ENCODE peak calls at places on chromosomes 6 and 20, in five cellular contexts. L is H1, W is HCT116, K is K562, J is SK-N-SH. T is an unnamed sample.

GRCh38 chr20:35907017-35907685 is 47.2 kb downstream of the SCAND1 start:
- DNase-seq in L (no peak), W (no peak), K (peak), J (no peak), T (no peak)

GRCh38 chr6:28449056-28449455 is 5.8 kb upstream of the ZSCAN23 start:
- DNase-seq in L (no peak), W (no peak), K (no peak), J (no peak), T (no peak)

GRCh38 chr20:45070932-45071632 is 29.8 kb downstream of the KCNS1 start:
- DNase-seq in L (no peak), W (no peak), K (peak), J (no peak), T (no peak)

GRCh38 chr6:162151050-162151658 is 576.4 kb downstream of the PRKN start:
- DNase-seq in L (no peak), W (no peak), K (no peak), J (no peak), T (no peak)

GRCh38 chr6:31122803-31123706 is 2.8 kb upstream of the CDSN start:
- DNase-seq in L (no peak), W (peak), K (peak), J (peak), T (no peak)

GRCh38 chr20:48478806-48479550 is 348.8 kb downstream of the PREX1 start:
- DNase-seq in L (no peak), W (no peak), K (no peak), J (no peak), T (no peak)

GRCh38 chr20:37519508-37520416 is 1.3 kb upstream of the NNAT start:
- DNase-seq in L (peak), W (no peak), K (no peak), J (peak), T (peak)

GRCh38 chr6:32947552-32948465 is 5.1 kb downstream of the HLA-DMA start:
- DNase-seq in L (peak), W (peak), K (peak), J (peak), T (peak)

GRCh38 chr6:134902907-134903306 is 47.0 kb downstream of the ALDH8A1 start:
- DNase-seq in L (no peak), W (no peak), K (no peak), J (no peak), T (no peak)

GRCh38 chr6:15430181-15430580 is 184.3 kb downstream of the JARID2 start:
- DNase-seq in L (no peak), W (no peak), K (no peak), J (no peak), T (no peak)

GRCh38 chr20:51500936-51501335 is 41.6 kb downstream of the NFATC2 start:
- DNase-seq in L (no peak), W (no peak), K (no peak), J (no peak), T (no peak)

GRCh38 chr6:94177429-94177828 is 758.1 kb upstream of the EPHA7 start:
- DNase-seq in L (no peak), W (no peak), K (no peak), J (no peak), T (no peak)

GRCh38 chr6:100846276-100846675 is 34.9 kb downstream of the ASCC3 start:
- DNase-seq in L (no peak), W (no peak), K (no peak), J (no peak), T (no peak)

GRCh38 chr20:62156592-62157386 is 13.2 kb downstream of the SS18L1 start:
- DNase-seq in L (peak), W (peak), K (peak), J (peak), T (peak)

GRCh38 chr20:11755071-11755881 is 162.4 kb upstream of the BTBD3 start:
- DNase-seq in L (no peak), W (no peak), K (no peak), J (no peak), T (peak)

GRCh38 chr6:146850238-146850896 is 251.6 kb downstream of the ADGB start:
- DNase-seq in L (no peak), W (no peak), K (no peak), J (no peak), T (no peak)

GRCh38 chr6:70112686-70113570 is 190.0 kb downstream of the COL9A1 start:
- DNase-seq in L (no peak), W (no peak), K (no peak), J (no peak), T (no peak)

GRCh38 chr6:107179004-107179403 is 63.7 kb upstream of the BEND3 start:
- DNase-seq in L (no peak), W (peak), K (peak), J (no peak), T (no peak)

GRCh38 chr20:63946986-63947637 is 9.1 kb downstream of the UCKL1 start:
- DNase-seq in L (no peak), W (no peak), K (no peak), J (no peak), T (no peak)

GRCh38 chr20:37986873-37987601 is 46.2 kb downstream of the TTI1 start:
- DNase-seq in L (no peak), W (no peak), K (no peak), J (peak), T (no peak)

GRCh38 chr6:27081931-27082330 is 165.6 kb upstream of the PRSS16 start:
- DNase-seq in L (no peak), W (no peak), K (no peak), J (no peak), T (peak)

GRCh38 chr20:43922614-43923013 is 8.0 kb downstream of the TOX2 start:
- DNase-seq in L (no peak), W (no peak), K (no peak), J (no peak), T (no peak)

GRCh38 chr6:75115501-75115900 is 90.4 kb downstream of the COL12A1 start:
- DNase-seq in L (no peak), W (no peak), K (no peak), J (no peak), T (peak)

GRCh38 chr6:46876126-46876525 is 45.6 kb downstream of the ADGRF5 start:
- DNase-seq in L (peak), W (peak), K (no peak), J (no peak), T (peak)

GRCh38 chr6:116144590-116144989 is 18.7 kb upstream of the COL10A1 start:
- DNase-seq in L (no peak), W (no peak), K (peak), J (no peak), T (no peak)

GRCh38 chr20:1979116-1979778 is 14.6 kb downstream of the PDYN start:
- DNase-seq in L (no peak), W (no peak), K (no peak), J (no peak), T (peak)

GRCh38 chr6:152859225-152859624 is 108.6 kb downstream of the VIP start:
- DNase-seq in L (no peak), W (no peak), K (no peak), J (no peak), T (no peak)

GRCh38 chr20:48763183-48764030 is 64.4 kb downstream of the PREX1 start:
- DNase-seq in L (no peak), W (no peak), K (no peak), J (no peak), T (no peak)

GRCh38 chr6:139644821-139645220 is 270.4 kb upstream of the CITED2 start:
- DNase-seq in L (no peak), W (no peak), K (no peak), J (no peak), T (no peak)

GRCh38 chr6:73521351-73522254 is 771 bp upstream of the EEF1A1 start:
- DNase-seq in L (peak), W (no peak), K (no peak), J (peak), T (peak)

GRCh38 chr6:46044876-46045617 is 29.4 kb upstream of the CLIC5 start:
- DNase-seq in L (no peak), W (peak), K (no peak), J (no peak), T (no peak)

GRCh38 chr6:73942581-73942980 is 246.6 kb downstream of the CD109 start:
- DNase-seq in L (no peak), W (peak), K (no peak), J (no peak), T (peak)

GRCh38 chr6:170176621-170177382 is 114.1 kb downstream of the DLL1 start:
- DNase-seq in L (peak), W (no peak), K (no peak), J (peak), T (no peak)

GRCh38 chr20:36574278-36575065 is 1.1 kb downstream of the TGIF2 start:
- DNase-seq in L (peak), W (no peak), K (peak), J (peak), T (peak)

GRCh38 chr6:106799008-106799952 is 169.9 kb downstream of the QRSL1 start:
- DNase-seq in L (no peak), W (no peak), K (no peak), J (no peak), T (peak)

GRCh38 chr6:74277749-74278148 is 581.7 kb downstream of the CD109 start:
- DNase-seq in L (no peak), W (no peak), K (no peak), J (peak), T (peak)

DNA sequence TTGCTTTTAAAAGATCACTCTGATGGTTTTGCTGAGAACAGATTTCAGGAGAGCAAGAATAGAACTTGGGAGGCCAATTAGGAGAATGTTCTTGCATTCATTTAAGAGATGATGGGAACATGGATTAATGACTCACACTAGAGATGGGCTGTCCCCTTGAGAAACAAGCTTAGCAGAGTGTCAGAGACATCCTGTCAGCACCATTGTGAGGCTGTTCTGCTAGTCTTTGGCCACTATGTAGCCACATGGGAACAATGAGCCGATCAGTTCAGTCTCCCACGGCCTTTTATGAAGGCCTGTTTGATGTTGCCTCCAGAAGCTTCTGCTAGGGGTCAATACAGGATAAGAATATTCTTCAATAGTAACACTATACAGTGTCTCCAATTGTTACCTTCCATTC is 113.0 kb upstream of the EYA4 start:
- DNase-seq in L (no peak), W (no peak), K (no peak), J (no peak), T (no peak)
- TF ChIP-seq JUND in L (no peak), W (no peak), K (no peak), J (no peak), T (no peak)

GRCh38 chr6:39093167-39093708 is 21.7 kb downstream of the SAYSD1 start:
- DNase-seq in L (no peak), W (no peak), K (no peak), J (no peak), T (no peak)
- TF ChIP-seq JUND in L (no peak), W (no peak), K (no peak), J (no peak), T (no peak)

GRCh38 chr6:165886169-165886568 is 223.1 kb upstream of the PDE10A start:
- DNase-seq in L (no peak), W (no peak), K (no peak), J (no peak), T (no peak)

GRCh38 chr6:165891320-165891719 is 228.3 kb upstream of the PDE10A start:
- DNase-seq in L (no peak), W (no peak), K (no peak), J (no peak), T (no peak)

GRCh38 chr6:165893431-165893830 is 230.4 kb upstream of the PDE10A start:
- DNase-seq in L (no peak), W (no peak), K (no peak), J (no peak), T (no peak)

GRCh38 chr6:165890404-165890735 is 227.3 kb upstream of the PDE10A start:
- DNase-seq in L (no peak), W (no peak), K (no peak), J (no peak), T (no peak)

GRCh38 chr6:165889636-165890403 is 226.8 kb upstream of the PDE10A start:
- DNase-seq in L (peak), W (peak), K (peak), J (peak), T (peak)
- TF ChIP-seq JUND in L (no peak), W (no peak), K (no peak), J (no peak), T (no peak)

GRCh38 chr6:18515767-18516166 is 128.6 kb downstream of the RNF144B start:
- DNase-seq in L (no peak), W (no peak), K (no peak), J (no peak), T (no peak)
- TF ChIP-seq JUND in L (no peak), W (no peak), K (no peak), J (no peak), T (no peak)

DNA sequence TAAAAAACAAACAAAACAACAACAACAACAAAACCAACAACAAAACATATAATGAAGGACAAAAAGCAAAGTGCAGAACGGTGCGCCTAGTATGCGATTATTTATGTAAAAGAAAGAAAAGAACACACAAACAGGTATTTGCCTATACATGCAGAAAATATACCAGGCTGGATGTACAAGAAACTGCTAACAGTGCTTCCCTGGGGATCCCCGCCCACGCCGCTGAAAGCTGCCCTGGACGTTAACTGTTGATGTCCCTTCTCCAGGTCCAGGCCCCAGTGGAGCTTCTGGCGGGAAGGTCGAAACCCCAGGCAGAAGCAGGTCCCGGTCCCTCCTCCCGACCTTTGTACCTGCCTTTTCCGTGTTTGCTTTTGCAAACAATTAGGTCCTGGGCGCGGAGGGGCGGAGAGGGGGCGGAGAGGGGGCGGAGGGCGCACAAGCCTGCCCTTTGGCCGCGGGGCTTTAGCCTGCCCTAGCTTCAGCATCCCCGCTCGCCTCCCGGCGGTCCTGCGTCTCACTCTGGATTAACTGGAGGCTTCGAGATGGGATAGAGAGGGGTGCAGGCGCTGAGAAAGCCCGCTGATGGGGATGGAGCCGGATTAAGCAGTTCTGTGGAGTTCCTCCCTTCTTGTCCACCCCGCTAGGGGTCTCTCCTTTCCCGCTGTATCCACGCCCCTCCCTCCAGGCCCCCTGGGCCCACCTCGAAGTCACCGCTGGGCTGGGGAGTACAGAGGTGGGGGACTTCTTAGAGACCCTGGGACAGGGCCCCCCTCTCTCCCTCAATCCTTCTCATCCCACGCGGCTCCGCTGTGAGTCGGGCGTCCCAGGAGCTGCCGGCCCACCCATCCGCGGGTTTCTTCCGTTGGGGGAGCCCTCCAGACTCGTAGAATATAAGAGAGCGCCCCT is 8.2 kb upstream of the AHCY start:
- DNase-seq in L (peak), W (no peak), K (no peak), J (no peak), T (no peak)
- TF ChIP-seq JUND in L (no peak), W (no peak), K (no peak), J (no peak), T (no peak)

DNA sequence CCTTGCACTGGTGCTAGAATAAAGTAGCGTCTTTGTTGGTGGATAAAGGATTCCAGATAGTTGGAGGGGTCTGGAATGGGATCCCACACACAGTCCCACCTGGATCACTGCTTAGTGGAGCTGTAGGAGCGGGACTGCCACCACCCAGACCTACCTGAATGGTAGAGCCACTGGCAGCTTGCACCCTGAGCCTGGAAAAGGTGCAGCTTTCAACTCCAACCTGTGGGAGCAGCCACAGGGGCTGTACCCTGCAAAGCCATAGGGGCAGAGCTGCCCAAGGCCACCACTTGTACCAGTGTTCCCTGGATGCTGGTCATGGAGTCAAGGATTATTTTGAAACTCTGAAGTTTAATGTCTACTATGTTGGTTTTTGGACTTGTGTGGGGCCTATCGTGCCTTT is 26.9 kb downstream of the VTA1 start:
- DNase-seq in L (no peak), W (no peak), K (no peak), J (no peak), T (no peak)
- TF ChIP-seq JUND in L (no peak), W (no peak), K (no peak), J (no peak), T (no peak)

DNA sequence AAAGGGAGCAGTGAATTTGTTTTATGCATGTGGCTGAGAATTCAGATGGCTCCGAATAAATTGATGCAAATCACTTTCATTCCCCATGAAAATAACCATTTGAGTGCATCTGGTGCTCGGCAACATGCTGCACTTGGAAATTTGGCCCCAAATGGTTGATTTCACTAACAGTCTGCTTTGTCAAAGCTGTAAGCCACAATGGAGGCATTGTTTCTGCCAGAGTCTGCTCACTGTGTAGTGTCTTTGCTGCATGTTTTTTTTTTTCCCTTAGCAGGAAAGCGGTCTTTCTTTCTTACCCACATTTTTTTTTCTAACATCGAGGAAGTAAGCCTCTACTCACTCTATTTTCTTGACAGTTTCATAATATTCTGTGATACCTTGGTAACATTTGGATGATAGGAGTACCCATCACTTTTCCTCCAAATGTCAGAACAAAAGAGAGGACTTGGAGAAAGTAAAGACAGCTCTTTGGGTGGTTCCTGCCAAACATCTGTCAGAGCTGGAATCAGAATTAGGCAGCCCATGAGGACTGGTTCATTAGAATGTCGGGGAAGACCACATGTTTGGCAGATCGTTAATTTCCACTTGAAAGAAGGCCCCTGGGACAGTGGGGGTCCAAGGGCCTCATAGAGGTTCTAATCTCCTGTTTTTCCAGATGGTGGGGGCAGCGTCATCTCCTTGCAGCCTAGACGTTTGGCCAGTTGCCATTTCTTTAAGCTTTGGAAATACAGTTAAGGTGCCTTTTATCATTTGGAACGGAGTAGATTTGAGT is 149.5 kb downstream of the DOK5 start:
- DNase-seq in L (no peak), W (no peak), K (no peak), J (no peak), T (no peak)
- TF ChIP-seq JUND in L (no peak), W (no peak), K (no peak), J (no peak), T (no peak)

GRCh38 chr6:119986934-119987549 is 637.5 kb upstream of the MAN1A1 start:
- DNase-seq in L (no peak), W (peak), K (no peak), J (no peak), T (no peak)

GRCh38 chr6:119980802-119981201 is 631.2 kb upstream of the MAN1A1 start:
- DNase-seq in L (no peak), W (no peak), K (no peak), J (no peak), T (no peak)

GRCh38 chr6:119985952-119986736 is 636.6 kb upstream of the MAN1A1 start:
- DNase-seq in L (no peak), W (no peak), K (no peak), J (no peak), T (no peak)
- TF ChIP-seq JUND in L (no peak), W (no peak), K (no peak), J (no peak), T (no peak)

GRCh38 chr6:166514196-166514595 is 72.3 kb downstream of the RAMACL start:
- DNase-seq in L (no peak), W (no peak), K (no peak), J (no peak), T (no peak)
- TF ChIP-seq JUND in L (no peak), W (no peak), K (no peak), J (no peak), T (no peak)

T was measured in T47D.